ENCODE peak calls at places on chromosome 12, in seven cellular contexts. One of them, this sample, is unnamed.
A peak's percentile ranks its signal among the peaks of the same experiment; 100 is the strongest.

GRCh38 chr12:16281157-16281556 is 3.7 kb upstream of the SLC15A5 start:
- DNase-seq in activated T-cell treated with anti-CD3 and anti-CD28 coated beads, Interleukin-2, amount 50 U/mL, for 24 hours: no peak
- DNase-seq in T-cell: no peak
- DNase-seq in HEK293T: no peak
- DNase-seq in NAMALWA: no peak
- DNase-seq in activated B cell treated with CpG ODN at 0.5 μM for 24 hours: no peak
- DNase-seq in NCI-H1105: no peak
- DNase-seq in this sample: peak; percentile 34

GRCh38 chr12:66676241-66676640 is 2.6 kb downstream of the GRIP1 start:
- DNase-seq in activated T-cell treated with anti-CD3 and anti-CD28 coated beads, Interleukin-2, amount 50 U/mL, for 24 hours: no peak
- DNase-seq in T-cell: no peak
- DNase-seq in HEK293T: no peak
- DNase-seq in NAMALWA: no peak
- DNase-seq in activated B cell treated with CpG ODN at 0.5 μM for 24 hours: no peak
- DNase-seq in NCI-H1105: no peak
- DNase-seq in this sample: no peak

GRCh38 chr12:95218164-95218851 is 701 bp downstream of the VEZT start:
- DNase-seq in activated T-cell treated with anti-CD3 and anti-CD28 coated beads, Interleukin-2, amount 50 U/mL, for 24 hours: no peak
- DNase-seq in T-cell: peak; percentile 9
- DNase-seq in HEK293T: no peak
- DNase-seq in NAMALWA: peak; percentile 89
- DNase-seq in activated B cell treated with CpG ODN at 0.5 μM for 24 hours: no peak
- DNase-seq in NCI-H1105: peak; percentile 78
- DNase-seq in this sample: peak; percentile 84

GRCh38 chr12:1474059-1474537 is 120.3 kb downstream of the FBXL14 start:
- DNase-seq in activated T-cell treated with anti-CD3 and anti-CD28 coated beads, Interleukin-2, amount 50 U/mL, for 24 hours: no peak
- DNase-seq in T-cell: no peak
- DNase-seq in HEK293T: no peak
- DNase-seq in NAMALWA: no peak
- DNase-seq in activated B cell treated with CpG ODN at 0.5 μM for 24 hours: no peak
- DNase-seq in NCI-H1105: no peak
- DNase-seq in this sample: peak; percentile 78

GRCh38 chr12:104138747-104139186 is 757 bp upstream of the NFYB start:
- DNase-seq in activated T-cell treated with anti-CD3 and anti-CD28 coated beads, Interleukin-2, amount 50 U/mL, for 24 hours: peak; percentile 38
- DNase-seq in T-cell: no peak
- DNase-seq in HEK293T: no peak
- DNase-seq in NAMALWA: no peak
- DNase-seq in activated B cell treated with CpG ODN at 0.5 μM for 24 hours: no peak
- DNase-seq in NCI-H1105: no peak
- DNase-seq in this sample: peak; percentile 26

GRCh38 chr12:12025799-12026386 is 44.8 kb upstream of the BCL2L14 start:
- DNase-seq in activated T-cell treated with anti-CD3 and anti-CD28 coated beads, Interleukin-2, amount 50 U/mL, for 24 hours: no peak
- DNase-seq in T-cell: no peak
- DNase-seq in HEK293T: no peak
- DNase-seq in NAMALWA: no peak
- DNase-seq in activated B cell treated with CpG ODN at 0.5 μM for 24 hours: no peak
- DNase-seq in NCI-H1105: no peak
- DNase-seq in this sample: no peak

GRCh38 chr12:15829949-15830348 is 40.8 kb upstream of the EPS8 start:
- DNase-seq in activated T-cell treated with anti-CD3 and anti-CD28 coated beads, Interleukin-2, amount 50 U/mL, for 24 hours: no peak
- DNase-seq in T-cell: no peak
- DNase-seq in HEK293T: no peak
- DNase-seq in NAMALWA: no peak
- DNase-seq in activated B cell treated with CpG ODN at 0.5 μM for 24 hours: no peak
- DNase-seq in NCI-H1105: no peak
- DNase-seq in this sample: peak; percentile 39

GRCh38 chr12:57732270-57732669 is 6.3 kb downstream of the AGAP2 start:
- DNase-seq in activated T-cell treated with anti-CD3 and anti-CD28 coated beads, Interleukin-2, amount 50 U/mL, for 24 hours: no peak
- DNase-seq in T-cell: no peak
- DNase-seq in HEK293T: no peak
- DNase-seq in NAMALWA: no peak
- DNase-seq in activated B cell treated with CpG ODN at 0.5 μM for 24 hours: no peak
- DNase-seq in NCI-H1105: no peak
- DNase-seq in this sample: no peak

GRCh38 chr12:7806863-7807487 is 17.8 kb downstream of the NANOG start:
- DNase-seq in activated T-cell treated with anti-CD3 and anti-CD28 coated beads, Interleukin-2, amount 50 U/mL, for 24 hours: peak; percentile 69
- DNase-seq in T-cell: peak; percentile 24
- DNase-seq in HEK293T: peak; percentile 63
- DNase-seq in NAMALWA: peak; percentile 79
- DNase-seq in activated B cell treated with CpG ODN at 0.5 μM for 24 hours: peak; percentile 25
- DNase-seq in NCI-H1105: peak; percentile 33
- DNase-seq in this sample: peak; percentile 81

GRCh38 chr12:72278894-72279293 is 6.7 kb downstream of the TRHDE start:
- DNase-seq in activated T-cell treated with anti-CD3 and anti-CD28 coated beads, Interleukin-2, amount 50 U/mL, for 24 hours: no peak
- DNase-seq in T-cell: no peak
- DNase-seq in HEK293T: no peak
- DNase-seq in NAMALWA: no peak
- DNase-seq in activated B cell treated with CpG ODN at 0.5 μM for 24 hours: no peak
- DNase-seq in NCI-H1105: no peak
- DNase-seq in this sample: no peak

GRCh38 chr12:108822458-108823205 is 34.8 kb downstream of the SSH1 start:
- DNase-seq in activated T-cell treated with anti-CD3 and anti-CD28 coated beads, Interleukin-2, amount 50 U/mL, for 24 hours: no peak
- DNase-seq in T-cell: no peak
- DNase-seq in HEK293T: peak; percentile 46
- DNase-seq in NAMALWA: no peak
- DNase-seq in activated B cell treated with CpG ODN at 0.5 μM for 24 hours: no peak
- DNase-seq in NCI-H1105: no peak
- DNase-seq in this sample: no peak

GRCh38 chr12:44287545-44287944 is 451.7 kb downstream of the TMEM117 start:
- DNase-seq in activated T-cell treated with anti-CD3 and anti-CD28 coated beads, Interleukin-2, amount 50 U/mL, for 24 hours: no peak
- DNase-seq in T-cell: no peak
- DNase-seq in HEK293T: no peak
- DNase-seq in NAMALWA: no peak
- DNase-seq in activated B cell treated with CpG ODN at 0.5 μM for 24 hours: no peak
- DNase-seq in NCI-H1105: no peak
- DNase-seq in this sample: no peak

GRCh38 chr12:100215209-100215608 is 14.6 kb downstream of the ACTR6 start:
- DNase-seq in activated T-cell treated with anti-CD3 and anti-CD28 coated beads, Interleukin-2, amount 50 U/mL, for 24 hours: no peak
- DNase-seq in T-cell: no peak
- DNase-seq in HEK293T: no peak
- DNase-seq in NAMALWA: no peak
- DNase-seq in activated B cell treated with CpG ODN at 0.5 μM for 24 hours: no peak
- DNase-seq in NCI-H1105: no peak
- DNase-seq in this sample: no peak

GRCh38 chr12:120529641-120530314 is 820 bp upstream of the COQ5 start:
- DNase-seq in activated T-cell treated with anti-CD3 and anti-CD28 coated beads, Interleukin-2, amount 50 U/mL, for 24 hours: no peak
- DNase-seq in T-cell: no peak
- DNase-seq in HEK293T: peak; percentile 56
- DNase-seq in NAMALWA: peak; percentile 47
- DNase-seq in activated B cell treated with CpG ODN at 0.5 μM for 24 hours: no peak
- DNase-seq in NCI-H1105: no peak
- DNase-seq in this sample: peak; percentile 55

GRCh38 chr12:88334271-88334670 is 192.2 kb downstream of the TMTC3 start:
- DNase-seq in activated T-cell treated with anti-CD3 and anti-CD28 coated beads, Interleukin-2, amount 50 U/mL, for 24 hours: no peak
- DNase-seq in T-cell: no peak
- DNase-seq in HEK293T: no peak
- DNase-seq in NAMALWA: no peak
- DNase-seq in activated B cell treated with CpG ODN at 0.5 μM for 24 hours: no peak
- DNase-seq in NCI-H1105: no peak
- DNase-seq in this sample: no peak

GRCh38 chr12:126156806-126157574 is 1091.8 kb downstream of the AACS start:
- DNase-seq in activated T-cell treated with anti-CD3 and anti-CD28 coated beads, Interleukin-2, amount 50 U/mL, for 24 hours: no peak
- DNase-seq in T-cell: no peak
- DNase-seq in HEK293T: no peak
- DNase-seq in NAMALWA: peak; percentile 1
- DNase-seq in activated B cell treated with CpG ODN at 0.5 μM for 24 hours: no peak
- DNase-seq in NCI-H1105: no peak
- DNase-seq in this sample: no peak

GRCh38 chr12:58496411-58496810 is 423.9 kb downstream of the LRIG3 start:
- DNase-seq in activated T-cell treated with anti-CD3 and anti-CD28 coated beads, Interleukin-2, amount 50 U/mL, for 24 hours: no peak
- DNase-seq in T-cell: no peak
- DNase-seq in HEK293T: no peak
- DNase-seq in NAMALWA: no peak
- DNase-seq in activated B cell treated with CpG ODN at 0.5 μM for 24 hours: no peak
- DNase-seq in NCI-H1105: no peak
- DNase-seq in this sample: no peak

GRCh38 chr12:3000548-3001275 is 41.5 kb downstream of the TEAD4 start:
- DNase-seq in activated T-cell treated with anti-CD3 and anti-CD28 coated beads, Interleukin-2, amount 50 U/mL, for 24 hours: no peak
- DNase-seq in T-cell: no peak
- DNase-seq in HEK293T: peak; percentile 31
- DNase-seq in NAMALWA: peak; percentile 42
- DNase-seq in activated B cell treated with CpG ODN at 0.5 μM for 24 hours: no peak
- DNase-seq in NCI-H1105: no peak
- DNase-seq in this sample: no peak